ENCODE peak calls at places on chromosomes 2 and 18, in seven cellular contexts. X is nephron progenitor cell, Y is right atrium auricular region, C is dorsolateral prefrontal cortex, V is HFF-Myc, N is epithelial cell of esophagus, I is neural progenitor cell. P is an unnamed sample.
A peak's percentile ranks its signal among the peaks of the same experiment; 100 is the strongest.

GRCh38 chr2:220499281-220499680 is 871.9 kb downstream of the SLC4A3 start:
- DNase-seq in X (no peak), Y (peak; percentile 62), C (peak; percentile 19), V (peak; percentile 36), N (peak; percentile 73), I (peak; percentile 11), P (no peak)

GRCh38 chr2:115234707-115235106 is 792.3 kb downstream of the DPP10 start:
- DNase-seq in X (no peak), Y (no peak), C (no peak), V (no peak), N (no peak), I (no peak), P (no peak)

GRCh38 chr2:191740016-191740419 is 62.1 kb downstream of the NABP1 start:
- DNase-seq in X (no peak), Y (no peak), C (no peak), V (no peak), N (peak; percentile 52), I (no peak), P (no peak)

GRCh38 chr18:5546660-5547059 is 2.9 kb upstream of the EPB41L3 start:
- DNase-seq in X (peak; percentile 31), Y (no peak), C (peak; percentile 50), V (no peak), N (peak; percentile 18), I (peak; percentile 72), P (no peak)

GRCh38 chr18:44826418-44827259 is 146.0 kb downstream of the SETBP1 start:
- DNase-seq in X (no peak), Y (peak; percentile 85), C (peak; percentile 70), V (peak; percentile 84), N (peak; percentile 85), I (peak; percentile 77), P (no peak)

GRCh38 chr2:229686122-229686919 is 28.0 kb downstream of the DNER start:
- DNase-seq in X (no peak), Y (no peak), C (no peak), V (peak; percentile 11), N (no peak), I (no peak), P (no peak)

GRCh38 chr2:96556441-96557330 is 20.1 kb downstream of the ARID5A start:
- DNase-seq in X (no peak), Y (no peak), C (no peak), V (no peak), N (peak; percentile 99), I (no peak), P (no peak)

GRCh38 chr18:10482363-10482984 is 28.0 kb downstream of the APCDD1 start:
- DNase-seq in X (no peak), Y (no peak), C (no peak), V (no peak), N (no peak), I (no peak), P (no peak)

GRCh38 chr2:98730053-98730850 is 680 bp downstream of the MGAT4A start:
- DNase-seq in X (peak; percentile 65), Y (peak; percentile 70), C (peak; percentile 67), V (no peak), N (no peak), I (peak; percentile 58), P (peak; percentile 69)

GRCh38 chr2:44452184-44452583 is 90.4 kb downstream of the CAMKMT start:
- DNase-seq in X (no peak), Y (no peak), C (no peak), V (no peak), N (no peak), I (no peak), P (no peak)

GRCh38 chr18:46721331-46721730 is 35.5 kb downstream of the ST8SIA5 start:
- DNase-seq in X (no peak), Y (no peak), C (no peak), V (no peak), N (no peak), I (no peak), P (no peak)

GRCh38 chr18:44922968-44923367 is 242.3 kb downstream of the SETBP1 start:
- DNase-seq in X (no peak), Y (no peak), C (no peak), V (no peak), N (no peak), I (no peak), P (no peak)

DNA sequence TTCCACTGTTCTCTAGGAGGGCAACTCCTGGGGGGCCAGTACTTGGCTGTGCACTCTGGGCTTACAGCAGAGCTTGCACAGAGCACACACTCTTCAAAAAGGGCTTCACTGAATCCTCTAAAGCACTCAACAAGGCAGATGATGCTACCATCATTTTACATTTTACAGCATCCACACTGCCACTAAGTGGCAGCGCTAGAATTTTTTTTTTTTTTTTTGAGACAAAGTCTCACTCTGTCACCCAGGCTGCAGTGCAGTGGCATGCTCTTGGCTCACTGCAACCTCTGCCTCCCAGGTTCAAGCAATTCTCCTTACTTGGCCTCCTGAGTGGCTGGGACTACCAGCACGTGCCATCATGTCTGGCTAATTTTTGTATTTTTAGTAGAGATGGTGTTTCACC is 8.6 kb downstream of the AMMECR1L start:
- DNase-seq in X (no peak), Y (no peak), C (no peak), V (no peak), N (no peak), I (no peak), P (no peak)
- TF ChIP-seq CTCF in X (no peak), Y (no peak), C (no peak), V (no peak), N (no peak), I (no peak), P (no peak)

GRCh38 chr2:71607490-71607889 is 154.1 kb downstream of the DYSF start:
- DNase-seq in X (no peak), Y (peak; percentile 46), C (peak; percentile 54), V (no peak), N (no peak), I (no peak), P (peak; percentile 51)
- TF ChIP-seq CTCF in X (no peak), Y (no peak), C (no peak), V (no peak), N (no peak), I (no peak), P (no peak)

DNA sequence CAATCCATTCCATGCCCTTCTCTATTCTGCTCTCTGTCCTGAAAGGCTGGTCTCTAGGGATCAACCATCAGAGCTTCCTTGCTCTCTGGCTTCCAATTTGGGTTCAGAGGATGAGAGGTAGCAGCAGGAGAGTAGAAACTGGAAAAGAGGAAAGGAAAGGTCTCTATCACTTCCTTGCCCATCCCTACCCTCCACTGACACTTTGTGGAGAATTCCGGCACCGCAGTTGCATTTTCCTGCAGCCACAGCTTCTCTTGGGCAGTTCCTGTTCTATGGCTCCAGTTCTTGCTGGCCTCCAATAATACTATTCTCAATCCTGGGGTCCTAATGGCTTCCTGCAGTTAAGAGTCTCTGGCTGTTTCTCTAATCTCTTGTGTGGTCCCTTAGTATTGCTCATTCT is 13.3 kb upstream of the IMPACT start:
- DNase-seq in X (no peak), Y (no peak), C (peak; percentile 18), V (no peak), N (peak; percentile 44), I (peak; percentile 54), P (no peak)
- TF ChIP-seq CTCF in X (no peak), Y (peak; percentile 49), C (no peak), V (peak; percentile 51), N (peak; percentile 63), I (peak; percentile 47), P (no peak)

GRCh38 chr2:193861557-193861956 is 1666.8 kb upstream of the TMEFF2 start:
- DNase-seq in X (no peak), Y (no peak), C (no peak), V (no peak), N (no peak), I (no peak), P (no peak)
- TF ChIP-seq CTCF in X (no peak), Y (no peak), C (no peak), V (no peak), N (peak; percentile 7), I (peak; percentile 27), P (no peak)

GRCh38 chr18:29874519-29875098 is 1167.9 kb downstream of the DSC3 start:
- DNase-seq in X (peak; percentile 42), Y (no peak), C (no peak), V (peak; percentile 11), N (peak; percentile 67), I (peak; percentile 61), P (no peak)
- TF ChIP-seq CTCF in X (peak; percentile 70), Y (peak; percentile 56), C (peak; percentile 41), V (peak; percentile 44), N (peak; percentile 71), I (peak; percentile 71), P (peak; percentile 79)

GRCh38 chr2:27428213-27428977 is at the start of gene NRBP1:
- DNase-seq in X (peak; percentile 97), Y (peak; percentile 90), C (peak; percentile 90), V (peak; percentile 48), N (peak; percentile 90), I (peak; percentile 98), P (peak; percentile 92)
- TF ChIP-seq CTCF in X (no peak), Y (peak; percentile 26), C (peak; percentile 22), V (no peak), N (no peak), I (peak; percentile 6), P (peak; percentile 13)

GRCh38 chr2:64133354-64133753 is 10.9 kb downstream of the PELI1 start:
- DNase-seq in X (no peak), Y (no peak), C (no peak), V (no peak), N (no peak), I (no peak), P (no peak)

GRCh38 chr2:64127119-64127518 is 17.1 kb downstream of the PELI1 start:
- DNase-seq in X (no peak), Y (no peak), C (no peak), V (no peak), N (no peak), I (no peak), P (no peak)

GRCh38 chr2:64128943-64129391 is 15.3 kb downstream of the PELI1 start:
- DNase-seq in X (no peak), Y (no peak), C (no peak), V (no peak), N (no peak), I (no peak), P (no peak)

GRCh38 chr2:64133828-64134227 is 10.4 kb downstream of the PELI1 start:
- DNase-seq in X (no peak), Y (no peak), C (no peak), V (no peak), N (peak; percentile 85), I (no peak), P (no peak)

GRCh38 chr2:64130333-64130732 is 13.9 kb downstream of the PELI1 start:
- DNase-seq in X (no peak), Y (no peak), C (no peak), V (no peak), N (no peak), I (no peak), P (no peak)
- TF ChIP-seq CTCF in X (no peak), Y (no peak), C (no peak), V (no peak), N (no peak), I (no peak), P (no peak)

P was measured in type B pancreatic cell.